ENCODE peak calls at places on chromosome 15, in nine cellular contexts. One of them, this sample, is unnamed.

GRCh38 chr15:79849789-79850188 is 47.0 kb downstream of the MTHFS start:
- DNase-seq in OCI-LY7: peak
- DNase-seq in heart left ventricle: no peak
- DNase-seq in GM23338: peak
- DNase-seq in HFF-Myc: no peak
- DNase-seq in CD8-positive, alpha-beta T cell: no peak
- DNase-seq in fibroblast of villous mesenchyme: peak
- DNase-seq in BJ: no peak
- DNase-seq in esophagus muscularis mucosa: no peak
- DNase-seq in this sample: peak

GRCh38 chr15:61069369-61070075 is 159.6 kb downstream of the RORA start:
- DNase-seq in OCI-LY7: no peak
- DNase-seq in heart left ventricle: no peak
- DNase-seq in GM23338: no peak
- DNase-seq in HFF-Myc: no peak
- DNase-seq in CD8-positive, alpha-beta T cell: no peak
- DNase-seq in fibroblast of villous mesenchyme: no peak
- DNase-seq in BJ: no peak
- DNase-seq in esophagus muscularis mucosa: no peak
- DNase-seq in this sample: peak

GRCh38 chr15:33716025-33716424 is 252.3 kb upstream of the CHRM5 start:
- DNase-seq in OCI-LY7: no peak
- DNase-seq in heart left ventricle: no peak
- DNase-seq in GM23338: no peak
- DNase-seq in HFF-Myc: no peak
- DNase-seq in CD8-positive, alpha-beta T cell: no peak
- DNase-seq in fibroblast of villous mesenchyme: no peak
- DNase-seq in BJ: no peak
- DNase-seq in esophagus muscularis mucosa: no peak
- DNase-seq in this sample: no peak

GRCh38 chr15:33089878-33090757 is 104.4 kb downstream of the FMN1 start:
- DNase-seq in OCI-LY7: no peak
- DNase-seq in heart left ventricle: no peak
- DNase-seq in GM23338: no peak
- DNase-seq in HFF-Myc: peak
- DNase-seq in CD8-positive, alpha-beta T cell: no peak
- DNase-seq in fibroblast of villous mesenchyme: peak
- DNase-seq in BJ: no peak
- DNase-seq in esophagus muscularis mucosa: no peak
- DNase-seq in this sample: peak

GRCh38 chr15:67914537-67915373 is 74.9 kb upstream of the RNU6-1 start:
- DNase-seq in OCI-LY7: no peak
- DNase-seq in heart left ventricle: peak
- DNase-seq in GM23338: peak
- DNase-seq in HFF-Myc: peak
- DNase-seq in CD8-positive, alpha-beta T cell: no peak
- DNase-seq in fibroblast of villous mesenchyme: peak
- DNase-seq in BJ: no peak
- DNase-seq in esophagus muscularis mucosa: peak
- DNase-seq in this sample: peak

GRCh38 chr15:74302821-74303359 is 64.6 kb downstream of the CYP11A1 start:
- DNase-seq in OCI-LY7: peak
- DNase-seq in heart left ventricle: no peak
- DNase-seq in GM23338: peak
- DNase-seq in HFF-Myc: no peak
- DNase-seq in CD8-positive, alpha-beta T cell: no peak
- DNase-seq in fibroblast of villous mesenchyme: peak
- DNase-seq in BJ: no peak
- DNase-seq in esophagus muscularis mucosa: no peak
- DNase-seq in this sample: peak

GRCh38 chr15:34470892-34471291 is 33.3 kb upstream of the GOLGA8A start:
- DNase-seq in OCI-LY7: no peak
- DNase-seq in heart left ventricle: no peak
- DNase-seq in GM23338: no peak
- DNase-seq in HFF-Myc: no peak
- DNase-seq in CD8-positive, alpha-beta T cell: no peak
- DNase-seq in fibroblast of villous mesenchyme: no peak
- DNase-seq in BJ: no peak
- DNase-seq in esophagus muscularis mucosa: no peak
- DNase-seq in this sample: no peak

GRCh38 chr15:52284164-52284563 is 11.4 kb downstream of the MYO5C start:
- DNase-seq in OCI-LY7: no peak
- DNase-seq in heart left ventricle: no peak
- DNase-seq in GM23338: no peak
- DNase-seq in HFF-Myc: no peak
- DNase-seq in CD8-positive, alpha-beta T cell: no peak
- DNase-seq in fibroblast of villous mesenchyme: no peak
- DNase-seq in BJ: no peak
- DNase-seq in esophagus muscularis mucosa: no peak
- DNase-seq in this sample: peak

GRCh38 chr15:77667351-77667750 is 34.6 kb upstream of the LINGO1 start:
- DNase-seq in OCI-LY7: no peak
- DNase-seq in heart left ventricle: no peak
- DNase-seq in GM23338: no peak
- DNase-seq in HFF-Myc: no peak
- DNase-seq in CD8-positive, alpha-beta T cell: no peak
- DNase-seq in fibroblast of villous mesenchyme: no peak
- DNase-seq in BJ: no peak
- DNase-seq in esophagus muscularis mucosa: no peak
- DNase-seq in this sample: no peak

GRCh38 chr15:80866936-80867335 is 87.8 kb downstream of the CEMIP start:
- DNase-seq in OCI-LY7: no peak
- DNase-seq in heart left ventricle: no peak
- DNase-seq in GM23338: peak
- DNase-seq in HFF-Myc: no peak
- DNase-seq in CD8-positive, alpha-beta T cell: no peak
- DNase-seq in fibroblast of villous mesenchyme: no peak
- DNase-seq in BJ: no peak
- DNase-seq in esophagus muscularis mucosa: no peak
- DNase-seq in this sample: no peak

GRCh38 chr15:37751401-37751800 is 183.0 kb upstream of the TMCO5A start:
- DNase-seq in OCI-LY7: no peak
- DNase-seq in heart left ventricle: no peak
- DNase-seq in GM23338: no peak
- DNase-seq in HFF-Myc: no peak
- DNase-seq in CD8-positive, alpha-beta T cell: no peak
- DNase-seq in fibroblast of villous mesenchyme: no peak
- DNase-seq in BJ: no peak
- DNase-seq in esophagus muscularis mucosa: no peak
- DNase-seq in this sample: no peak

GRCh38 chr15:75647370-75648155 is at the start of gene SNX33:
- DNase-seq in OCI-LY7: peak
- DNase-seq in heart left ventricle: peak
- DNase-seq in GM23338: peak
- DNase-seq in HFF-Myc: no peak
- DNase-seq in CD8-positive, alpha-beta T cell: peak
- DNase-seq in fibroblast of villous mesenchyme: peak
- DNase-seq in BJ: no peak
- DNase-seq in esophagus muscularis mucosa: no peak
- DNase-seq in this sample: peak

GRCh38 chr15:67415186-67415585 is 105.7 kb upstream of the C15orf61 start:
- DNase-seq in OCI-LY7: no peak
- DNase-seq in heart left ventricle: no peak
- DNase-seq in GM23338: no peak
- DNase-seq in HFF-Myc: no peak
- DNase-seq in CD8-positive, alpha-beta T cell: no peak
- DNase-seq in fibroblast of villous mesenchyme: peak
- DNase-seq in BJ: no peak
- DNase-seq in esophagus muscularis mucosa: no peak
- DNase-seq in this sample: no peak

GRCh38 chr15:58521293-58521991 is 89.7 kb downstream of the LIPC start:
- DNase-seq in OCI-LY7: no peak
- DNase-seq in heart left ventricle: peak
- DNase-seq in GM23338: peak
- DNase-seq in HFF-Myc: peak
- DNase-seq in CD8-positive, alpha-beta T cell: no peak
- DNase-seq in fibroblast of villous mesenchyme: peak
- DNase-seq in BJ: no peak
- DNase-seq in esophagus muscularis mucosa: no peak
- DNase-seq in this sample: peak

GRCh38 chr15:31437686-31438085 is 111.1 kb downstream of the KLF13 start:
- DNase-seq in OCI-LY7: peak
- DNase-seq in heart left ventricle: no peak
- DNase-seq in GM23338: no peak
- DNase-seq in HFF-Myc: no peak
- DNase-seq in CD8-positive, alpha-beta T cell: no peak
- DNase-seq in fibroblast of villous mesenchyme: no peak
- DNase-seq in BJ: no peak
- DNase-seq in esophagus muscularis mucosa: no peak
- DNase-seq in this sample: no peak

GRCh38 chr15:33810806-33811205 is 157.5 kb upstream of the CHRM5 start:
- DNase-seq in OCI-LY7: no peak
- DNase-seq in heart left ventricle: no peak
- DNase-seq in GM23338: no peak
- DNase-seq in HFF-Myc: no peak
- DNase-seq in CD8-positive, alpha-beta T cell: no peak
- DNase-seq in fibroblast of villous mesenchyme: no peak
- DNase-seq in BJ: no peak
- DNase-seq in esophagus muscularis mucosa: no peak
- DNase-seq in this sample: no peak

GRCh38 chr15:65355983-65356353 is 21.8 kb downstream of the IGDCC3 start:
- DNase-seq in OCI-LY7: no peak
- DNase-seq in heart left ventricle: no peak
- DNase-seq in GM23338: no peak
- DNase-seq in HFF-Myc: no peak
- DNase-seq in CD8-positive, alpha-beta T cell: no peak
- DNase-seq in fibroblast of villous mesenchyme: no peak
- DNase-seq in BJ: no peak
- DNase-seq in esophagus muscularis mucosa: no peak
- DNase-seq in this sample: no peak
- H3K4me3 ChIP-seq in OCI-LY7: no peak
- H3K4me3 ChIP-seq in heart left ventricle: peak
- H3K4me3 ChIP-seq in GM23338: peak
- H3K4me3 ChIP-seq in HFF-Myc: peak
- H3K4me3 ChIP-seq in CD8-positive, alpha-beta T cell: peak
- H3K4me3 ChIP-seq in fibroblast of villous mesenchyme: peak
- H3K4me3 ChIP-seq in BJ: no peak
- H3K4me3 ChIP-seq in esophagus muscularis mucosa: peak
- H3K4me3 ChIP-seq in this sample: peak

DNA sequence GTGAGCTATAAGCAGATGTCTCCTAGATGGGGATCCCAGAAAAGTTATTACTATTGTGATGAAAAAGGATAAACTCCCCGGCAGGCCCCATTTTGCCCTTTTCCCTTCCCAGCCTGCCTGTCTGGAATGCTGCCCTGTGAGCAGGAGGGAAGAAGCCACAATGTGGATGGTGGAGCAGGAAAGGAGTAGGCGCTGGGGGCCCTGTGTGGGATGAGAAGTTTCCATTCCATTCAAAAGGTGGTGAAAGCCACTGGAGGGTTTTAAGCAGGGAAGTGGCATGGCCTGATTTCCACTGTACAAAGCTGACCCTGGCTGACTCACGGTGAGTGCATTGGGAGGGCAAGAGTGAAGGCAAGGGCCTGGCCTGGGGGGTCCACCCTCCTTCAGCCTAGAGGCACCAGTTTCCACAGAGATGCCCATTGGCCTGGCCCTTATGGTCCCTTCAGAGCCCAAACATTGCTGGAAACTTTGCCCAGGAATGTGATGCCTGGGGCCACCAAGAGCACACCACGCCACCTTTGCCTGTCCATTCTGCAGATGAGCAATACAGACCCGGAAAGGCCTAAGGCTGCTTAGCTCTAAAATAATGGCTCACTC is 206.9 kb downstream of the RPLP1 start:
- DNase-seq in OCI-LY7: no peak
- DNase-seq in heart left ventricle: no peak
- DNase-seq in GM23338: no peak
- DNase-seq in HFF-Myc: no peak
- DNase-seq in CD8-positive, alpha-beta T cell: peak
- DNase-seq in fibroblast of villous mesenchyme: no peak
- DNase-seq in BJ: no peak
- DNase-seq in esophagus muscularis mucosa: no peak
- DNase-seq in this sample: no peak
- TF ChIP-seq CTCF in OCI-LY7: no peak
- TF ChIP-seq CTCF in heart left ventricle: no peak
- TF ChIP-seq CTCF in GM23338: no peak
- TF ChIP-seq CTCF in HFF-Myc: no peak
- TF ChIP-seq CTCF in CD8-positive, alpha-beta T cell: no peak
- TF ChIP-seq CTCF in fibroblast of villous mesenchyme: no peak
- TF ChIP-seq CTCF in BJ: no peak
- TF ChIP-seq CTCF in esophagus muscularis mucosa: no peak
- TF ChIP-seq CTCF in this sample: no peak

DNA sequence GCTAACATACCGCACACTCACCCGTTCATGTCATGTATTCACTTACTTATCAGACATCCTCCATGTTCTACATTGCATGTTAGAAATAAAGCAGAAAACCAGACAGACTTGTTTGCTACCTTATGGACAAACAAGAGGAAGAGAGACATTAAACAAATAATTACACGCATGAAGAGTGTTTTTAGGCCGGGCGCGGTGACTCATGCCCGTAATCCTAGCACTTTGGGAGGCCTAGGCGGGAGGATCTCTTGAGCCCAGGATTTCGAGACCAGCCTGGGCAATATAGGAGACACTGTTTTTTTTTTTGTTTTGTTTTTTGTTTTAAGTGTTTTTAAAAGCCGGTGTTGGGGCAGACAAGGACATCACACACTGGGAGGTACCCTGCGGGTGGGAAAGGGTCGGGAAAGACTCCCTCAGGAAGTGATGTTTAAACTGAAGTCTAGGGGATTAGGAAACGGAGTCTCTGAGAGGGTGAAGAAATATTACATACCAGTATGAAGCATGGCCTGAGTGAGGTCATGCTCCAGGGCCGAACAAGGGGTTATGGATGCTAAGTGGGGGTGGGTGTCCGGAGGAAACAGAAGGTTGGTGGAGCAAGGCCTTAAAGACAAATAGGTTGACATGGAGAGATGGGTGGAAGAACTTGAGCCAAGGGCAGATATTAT is 2.1 kb upstream of the USP3 start:
- DNase-seq in OCI-LY7: no peak
- DNase-seq in heart left ventricle: peak
- DNase-seq in GM23338: no peak
- DNase-seq in HFF-Myc: no peak
- DNase-seq in CD8-positive, alpha-beta T cell: no peak
- DNase-seq in fibroblast of villous mesenchyme: peak
- DNase-seq in BJ: no peak
- DNase-seq in esophagus muscularis mucosa: no peak
- DNase-seq in this sample: peak
- H3K4me3 ChIP-seq in OCI-LY7: peak
- H3K4me3 ChIP-seq in heart left ventricle: no peak
- H3K4me3 ChIP-seq in GM23338: peak
- H3K4me3 ChIP-seq in HFF-Myc: no peak
- H3K4me3 ChIP-seq in CD8-positive, alpha-beta T cell: no peak
- H3K4me3 ChIP-seq in fibroblast of villous mesenchyme: no peak
- H3K4me3 ChIP-seq in BJ: no peak
- H3K4me3 ChIP-seq in esophagus muscularis mucosa: peak
- H3K4me3 ChIP-seq in this sample: no peak

DNA sequence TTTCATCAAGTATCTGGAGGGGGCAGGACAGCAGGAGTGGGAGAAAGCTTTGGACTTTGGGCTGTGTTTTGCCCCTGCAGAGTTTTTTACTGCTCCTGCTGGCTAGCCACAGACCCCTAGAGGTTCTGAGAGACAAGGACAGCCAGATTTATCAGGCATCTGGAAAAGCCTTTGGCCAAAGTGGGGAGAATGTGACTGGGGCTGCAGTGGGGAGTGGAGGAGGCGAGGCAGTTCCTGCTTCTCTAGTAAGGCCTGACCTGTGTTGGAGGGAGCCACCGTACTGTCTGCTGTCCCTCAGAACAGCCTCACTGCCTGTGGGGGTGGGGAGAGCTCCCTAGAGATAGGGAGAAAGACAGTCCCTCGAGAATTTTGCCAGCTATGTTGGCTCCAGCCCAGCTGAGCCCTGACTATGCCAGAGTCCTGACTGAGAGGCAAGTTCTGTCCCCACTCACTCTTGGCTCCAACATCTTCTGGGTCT is 2.2 kb downstream of the ALPK3 start:
- DNase-seq in OCI-LY7: no peak
- DNase-seq in heart left ventricle: peak
- DNase-seq in GM23338: peak
- DNase-seq in HFF-Myc: no peak
- DNase-seq in CD8-positive, alpha-beta T cell: no peak
- DNase-seq in fibroblast of villous mesenchyme: no peak
- DNase-seq in BJ: no peak
- DNase-seq in esophagus muscularis mucosa: no peak
- DNase-seq in this sample: no peak
- TF ChIP-seq CTCF in OCI-LY7: no peak
- TF ChIP-seq CTCF in heart left ventricle: no peak
- TF ChIP-seq CTCF in GM23338: peak
- TF ChIP-seq CTCF in HFF-Myc: no peak
- TF ChIP-seq CTCF in CD8-positive, alpha-beta T cell: no peak
- TF ChIP-seq CTCF in fibroblast of villous mesenchyme: peak
- TF ChIP-seq CTCF in BJ: no peak
- TF ChIP-seq CTCF in esophagus muscularis mucosa: no peak
- TF ChIP-seq CTCF in this sample: no peak